ENCODE peak calls at places on chromosomes 12 and 14, in nine cellular contexts. W, R, B, M, Q, P, I, G and A are unnamed samples.
A peak's percentile ranks its signal among the peaks of the same experiment; 100 is the strongest.

GRCh38 chr14:91354221-91354916 is 63.3 kb downstream of the CCDC88C start:
- DNase-seq in B (no peak), I (no peak), R (no peak), M (no peak), W (no peak), Q (peak; percentile 63), P (no peak), G (no peak), A (peak; percentile 38)

GRCh38 chr14:49512571-49512970 is 73.6 kb downstream of the RPS29 start:
- DNase-seq in Q (no peak), P (no peak), R (no peak), G (no peak), W (no peak), I (no peak), B (no peak), M (no peak), A (no peak)

GRCh38 chr12:61956545-61956944 is 303.7 kb upstream of the USP15 start:
- DNase-seq in B (no peak), Q (no peak), I (no peak), W (no peak), R (no peak), G (no peak), P (no peak), M (no peak), A (no peak)

GRCh38 chr12:79983969-79984629 is 49.2 kb upstream of the PPP1R12A start:
- DNase-seq in W (no peak), P (no peak), Q (no peak), B (no peak), R (no peak), M (no peak), I (no peak), G (no peak), A (no peak)

GRCh38 chr14:68688872-68689371 is 103.9 kb downstream of the ZFP36L1 start:
- DNase-seq in I (no peak), P (no peak), W (no peak), G (no peak), Q (no peak), M (peak; percentile 41), R (no peak), B (no peak), A (no peak)

GRCh38 chr12:71157601-71158233 is at the start of gene TSPAN8:
- DNase-seq in G (no peak), Q (no peak), M (no peak), B (no peak), W (no peak), R (no peak), I (no peak), P (no peak), A (no peak)

GRCh38 chr12:7638064-7638763 is 27.5 kb downstream of the APOBEC1 start:
- DNase-seq in G (no peak), P (no peak), R (no peak), B (no peak), I (no peak), Q (no peak), W (no peak), M (no peak), A (no peak)

GRCh38 chr14:93939304-93940229 is 12.4 kb downstream of the FAM181A start:
- DNase-seq in P (peak; percentile 66), M (peak; percentile 91), Q (peak; percentile 82), B (peak; percentile 73), W (peak; percentile 88), I (no peak), G (peak; percentile 90), R (peak; percentile 71), A (peak; percentile 67)

GRCh38 chr14:23351681-23352505 is 794 bp downstream of the SLC22A17 start:
- DNase-seq in P (no peak), M (no peak), R (no peak), W (no peak), B (no peak), I (no peak), Q (no peak), G (no peak), A (no peak)

GRCh38 chr14:23356036-23356435 is 3.3 kb upstream of the SLC22A17 start:
- DNase-seq in Q (no peak), G (no peak), M (no peak), W (no peak), P (no peak), I (no peak), B (no peak), R (no peak), A (no peak)

GRCh38 chr14:23353433-23353780 is 720 bp upstream of the SLC22A17 start:
- DNase-seq in B (no peak), W (no peak), G (no peak), M (no peak), Q (no peak), R (no peak), I (no peak), P (no peak), A (no peak)

GRCh38 chr14:23354990-23355389 is 2.3 kb upstream of the SLC22A17 start:
- DNase-seq in Q (no peak), B (no peak), W (no peak), M (no peak), G (no peak), P (no peak), R (no peak), I (no peak), A (no peak)

GRCh38 chr14:23352506-23353432 is at the start of gene SLC22A17:
- DNase-seq in G (peak; percentile 31), I (no peak), R (peak; percentile 80), Q (peak; percentile 69), M (peak; percentile 78), W (peak; percentile 68), B (peak; percentile 81), P (no peak), A (peak; percentile 92)
- H3K27ac ChIP-seq in G (peak within 1 kb of the TSS; percentile 3), I (no peak within 1 kb of the TSS), R (peak within 1 kb of the TSS; percentile 58), Q (no peak within 1 kb of the TSS), M (no peak within 1 kb of the TSS), W (no peak within 1 kb of the TSS), B (peak within 1 kb of the TSS; percentile 42), P (no peak within 1 kb of the TSS), A (peak within 1 kb of the TSS; percentile 94)

GRCh38 chr14:36505193-36505815 is 14.7 kb downstream of the NKX2-1 start:
- DNase-seq in P (no peak), M (peak; percentile 86), I (no peak), B (no peak), G (no peak), R (no peak), Q (no peak), W (peak; percentile 73), A (no peak)
- H3K4me3 ChIP-seq in P (no peak overlapping the region), M (peak overlapping the region; percentile 39), I (no peak overlapping the region), B (no peak overlapping the region), G (no peak overlapping the region), R (no peak overlapping the region), Q (no peak overlapping the region), W (peak overlapping the region; percentile 53), A (no peak overlapping the region)

DNA sequence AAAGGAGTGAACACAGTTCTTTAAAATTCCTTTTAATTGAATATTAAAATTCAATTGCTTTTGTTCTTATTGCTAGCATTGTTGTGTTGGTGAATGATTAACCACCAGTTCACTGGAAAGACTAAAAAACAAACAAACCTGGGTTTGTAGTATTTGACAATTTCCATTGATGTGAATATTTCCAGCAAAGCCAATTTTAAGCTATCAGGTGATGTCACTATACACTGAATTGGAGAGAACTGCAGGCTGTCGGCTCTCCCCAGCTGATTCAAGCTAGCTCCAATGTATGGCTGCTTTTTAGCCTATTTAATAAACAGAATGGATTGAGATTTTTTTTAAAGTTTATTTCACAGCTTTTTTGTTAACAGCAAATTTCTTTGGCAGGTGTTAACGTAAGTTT is 1753.6 kb upstream of the SEL1L start:
- DNase-seq in W (no peak), I (no peak), Q (no peak), G (no peak), R (no peak), P (no peak), M (no peak), B (no peak), A (no peak)
- H3K27ac ChIP-seq in W (no peak overlapping the region), I (no peak overlapping the region), Q (no peak overlapping the region), G (no peak overlapping the region), R (no peak overlapping the region), P (no peak overlapping the region), M (no peak overlapping the region), B (no peak overlapping the region), A (no peak overlapping the region)

GRCh38 chr14:75822522-75823288 is 159.1 kb downstream of the TGFB3 start:
- DNase-seq in P (no peak), G (no peak), Q (no peak), I (no peak), B (peak; percentile 34), M (no peak), R (no peak), W (no peak), A (no peak)

GRCh38 chr14:75821828-75822521 is 159.8 kb downstream of the TGFB3 start:
- DNase-seq in W (no peak), I (no peak), M (no peak), G (no peak), P (no peak), B (no peak), R (no peak), Q (no peak), A (no peak)

GRCh38 chr14:75824328-75824727 is 157.5 kb downstream of the TGFB3 start:
- DNase-seq in W (no peak), B (no peak), Q (no peak), R (no peak), M (no peak), P (no peak), G (no peak), I (no peak), A (no peak)

GRCh38 chr14:75825147-75825592 is 156.6 kb downstream of the TGFB3 start:
- DNase-seq in M (no peak), R (no peak), W (no peak), Q (no peak), B (no peak), G (no peak), I (no peak), P (no peak), A (no peak)

DNA sequence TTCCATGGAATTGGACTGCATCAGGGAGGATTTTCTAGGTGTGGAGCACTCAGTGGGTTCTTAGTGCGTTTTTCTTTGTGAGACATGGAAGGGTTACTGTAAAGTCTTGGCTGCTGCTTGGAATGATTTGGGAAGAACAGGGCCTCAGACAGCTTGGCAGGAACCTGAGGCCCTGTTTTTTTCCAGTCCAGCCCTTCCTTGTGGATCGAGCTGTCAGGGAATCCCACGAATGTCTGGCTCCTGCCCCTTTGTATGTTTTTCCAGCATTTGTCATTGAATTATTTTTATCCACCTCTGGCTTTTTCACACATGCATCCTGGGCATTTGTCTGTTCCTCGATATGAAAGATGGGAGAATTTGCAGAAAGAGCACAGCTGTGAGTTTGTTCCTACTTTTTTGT is 158.5 kb downstream of the TGFB3 start:
- DNase-seq in Q (no peak), M (no peak), R (no peak), B (peak; percentile 39), W (no peak), P (no peak), G (no peak), I (no peak), A (no peak)
- H3K4me3 ChIP-seq in Q (no peak overlapping the region), M (no peak overlapping the region), R (no peak overlapping the region), B (no peak overlapping the region), W (no peak overlapping the region), P (no peak overlapping the region), G (no peak overlapping the region), I (no peak overlapping the region), A (no peak overlapping the region)